ENCODE peak calls at places on chromosomes 3 and 15, in eight cellular contexts. P, Q, N, V, I, E, B and L are unnamed samples.

GRCh38 chr3:126136428-126137220 is 43.8 kb downstream of the ALDH1L1 start:
- DNase-seq in Q (no peak), V (no peak), E (peak), P (no peak), I (no peak), N (no peak), B (no peak), L (no peak)

GRCh38 chr3:9280477-9281219 is 31.2 kb upstream of the SRGAP3 start:
- DNase-seq in Q (no peak), P (peak), B (peak), N (no peak), I (no peak), V (no peak), E (no peak), L (no peak)

GRCh38 chr15:61480863-61481262 is 251.8 kb upstream of the RORA start:
- DNase-seq in E (no peak), V (no peak), Q (no peak), P (no peak), I (no peak), N (no peak), B (no peak), L (no peak)

GRCh38 chr15:40046721-40047412 is 7.9 kb upstream of the SRP14 start:
- DNase-seq in Q (peak), N (no peak), E (no peak), V (no peak), P (peak), I (no peak), B (no peak), L (no peak)

GRCh38 chr15:53384417-53384816 is 375.0 kb downstream of the WDR72 start:
- DNase-seq in I (no peak), V (peak), B (no peak), N (no peak), P (no peak), Q (no peak), E (no peak), L (no peak)

GRCh38 chr3:149653564-149653963 is 4.3 kb downstream of the WWTR1 start:
- DNase-seq in V (no peak), I (no peak), Q (no peak), P (no peak), B (no peak), E (no peak), N (no peak), L (no peak)

GRCh38 chr3:97823081-97823480 is 1.3 kb downstream of the CRYBG3 start:
- DNase-seq in I (no peak), E (no peak), N (no peak), V (no peak), Q (no peak), B (no peak), P (no peak), L (no peak)

GRCh38 chr3:53498993-53499641 is 4.7 kb downstream of the CACNA1D start:
- DNase-seq in E (no peak), I (no peak), P (no peak), N (no peak), V (no peak), B (no peak), Q (no peak), L (no peak)

GRCh38 chr3:179301645-179302044 is 21.2 kb upstream of the ZNF639 start:
- DNase-seq in N (no peak), B (no peak), Q (no peak), E (no peak), I (no peak), P (no peak), V (no peak), L (no peak)

GRCh38 chr3:155737844-155738460 is 6.9 kb downstream of the PLCH1 start:
- DNase-seq in Q (no peak), B (no peak), I (no peak), N (no peak), V (peak), E (no peak), P (no peak), L (peak)

GRCh38 chr3:143644370-143645089 is 203.7 kb downstream of the SLC9A9 start:
- DNase-seq in B (peak), E (peak), I (no peak), P (peak), Q (peak), N (peak), V (peak), L (peak)

GRCh38 chr15:40976819-40977218 is 23.5 kb downstream of the CHAC1 start:
- DNase-seq in V (no peak), N (no peak), E (no peak), I (no peak), B (no peak), Q (no peak), P (no peak), L (no peak)

GRCh38 chr3:197372076-197372661 is 73.8 kb upstream of the DLG1 start:
- DNase-seq in E (no peak), P (peak), Q (peak), I (no peak), N (no peak), V (no peak), B (no peak), L (no peak)

GRCh38 chr15:50189630-50190029 is 7.6 kb downstream of the SLC27A2 start:
- DNase-seq in Q (no peak), V (no peak), P (no peak), I (no peak), E (no peak), B (no peak), N (no peak), L (peak)

GRCh38 chr3:121648219-121648958 is 12.3 kb downstream of the HCLS1 start:
- DNase-seq in N (no peak), I (no peak), Q (no peak), V (no peak), E (no peak), B (no peak), P (no peak), L (no peak)

GRCh38 chr3:58355174-58355573 is 22.5 kb downstream of the PXK start:
- DNase-seq in N (no peak), V (peak), I (no peak), B (no peak), E (no peak), Q (no peak), P (no peak), L (peak)

GRCh38 chr15:82919231-82919886 is 33.2 kb downstream of the HOMER2 start:
- DNase-seq in B (peak), N (no peak), P (no peak), E (no peak), V (no peak), I (no peak), Q (no peak), L (no peak)

GRCh38 chr3:151044706-151045105 is 40.8 kb upstream of the MED12L start:
- DNase-seq in P (peak), V (no peak), I (no peak), N (no peak), E (no peak), Q (no peak), B (no peak), L (no peak)